ENCODE peak calls at places on chromosomes 2 and 18, in nine cellular contexts. A is neuronal stem cell; V is Ammon's horn; L is osteoblast; N is dermis microvascular lymphatic vessel endothelial cell; G is NCI-H2081; F is central memory CD4-positive, alpha-beta T cell; T is stimulated activated CD4-positive, alpha-beta T cell treated with anti-CD3 and anti-CD28 coated beads, Interleukin-2, amount 100 ng/mL, for 48 hours; M is NCI-H1105 treated with DMSO at 0.1 percent for 48 hours. C is an unnamed sample.

GRCh38 chr2:162226836-162227235 is 16.4 kb downstream of the FAP start:
- DNase-seq in N (no peak), L (no peak), V (no peak), G (no peak), F (no peak), T (no peak), M (no peak), A (no peak), C (no peak)

GRCh38 chr2:116733699-116734098 is 1080.8 kb upstream of the DDX18 start:
- DNase-seq in A (no peak), N (no peak), M (peak), G (peak), F (no peak), L (no peak), T (no peak), V (no peak), C (no peak)

GRCh38 chr2:224401641-224402342 is at the start of gene FAM124B:
- DNase-seq in V (peak), G (no peak), N (peak), A (no peak), L (no peak), T (no peak), M (no peak), F (peak), C (peak)

GRCh38 chr2:190465060-190465459 is 56.9 kb downstream of the MFSD6 start:
- DNase-seq in A (no peak), G (no peak), N (no peak), F (no peak), L (no peak), V (no peak), T (no peak), M (no peak), C (no peak)

GRCh38 chr2:223970343-223971128 is 13.3 kb downstream of the MRPL44 start:
- DNase-seq in L (peak), M (peak), A (peak), T (peak), G (peak), V (peak), N (peak), F (peak), C (peak)

GRCh38 chr2:203361922-203362321 is 33.7 kb downstream of the ABI2 start:
- DNase-seq in F (no peak), T (no peak), N (no peak), A (no peak), M (no peak), V (peak), G (no peak), L (peak), C (no peak)

GRCh38 chr2:138919336-138919735 is 139.1 kb upstream of the NXPH2 start:
- DNase-seq in T (no peak), L (no peak), N (no peak), G (no peak), V (no peak), M (no peak), F (no peak), A (no peak), C (peak)

GRCh38 chr2:121241466-121241865 is 43.5 kb downstream of the TFCP2L1 start:
- DNase-seq in G (no peak), A (no peak), N (no peak), L (no peak), M (no peak), V (no peak), T (no peak), F (no peak), C (no peak)

GRCh38 chr2:29000481-29000880 is 19.4 kb downstream of the TOGARAM2 start:
- DNase-seq in F (peak), T (no peak), M (no peak), A (no peak), V (peak), L (peak), N (no peak), G (no peak), C (no peak)

GRCh38 chr2:192151848-192152247 is 42.9 kb downstream of the TMEFF2 start:
- DNase-seq in V (no peak), N (no peak), G (peak), M (peak), A (no peak), F (no peak), T (no peak), L (peak), C (no peak)

GRCh38 chr2:179486969-179487752 is 222.5 kb upstream of the SESTD1 start:
- DNase-seq in G (peak), L (no peak), A (no peak), T (no peak), V (no peak), F (no peak), M (peak), N (no peak), C (no peak)

GRCh38 chr2:208254118-208254870 is 577 bp downstream of the IDH1 start:
- DNase-seq in T (peak), L (peak), F (peak), M (peak), N (peak), G (peak), V (peak), A (peak), C (peak)

GRCh38 chr18:73908323-73908722 is 239.3 kb downstream of the FBXO15 start:
- DNase-seq in G (no peak), M (no peak), L (no peak), V (no peak), F (no peak), A (peak), N (no peak), T (no peak), C (peak)

GRCh38 chr2:34567128-34567527 is 968.0 kb upstream of the FAM98A start:
- DNase-seq in V (no peak), N (no peak), T (no peak), F (no peak), L (no peak), G (no peak), A (no peak), M (no peak), C (no peak)

GRCh38 chr2:23584054-23584745 is 199.2 kb downstream of the KLHL29 start:
- DNase-seq in M (peak), G (peak), A (no peak), L (peak), N (no peak), V (no peak), F (no peak), T (no peak), C (peak)

GRCh38 chr2:99156901-99157300 is 2.1 kb downstream of the LIPT1 start:
- DNase-seq in M (no peak), F (no peak), V (no peak), N (no peak), G (no peak), L (no peak), A (no peak), T (no peak), C (no peak)

GRCh38 chr2:106098081-106098480 is 96.0 kb downstream of the UXS1 start:
- DNase-seq in M (no peak), N (no peak), T (no peak), G (no peak), A (no peak), F (no peak), L (peak), V (no peak), C (peak)

GRCh38 chr2:148021059-148021985 is at the start of gene MBD5:
- DNase-seq in G (peak), M (peak), T (peak), F (no peak), V (peak), L (no peak), A (no peak), N (no peak), C (peak)

GRCh38 chr2:128413014-128413717 is 94.5 kb upstream of the HS6ST1 start:
- DNase-seq in L (no peak), G (no peak), A (no peak), M (no peak), N (no peak), V (no peak), T (no peak), F (no peak), C (no peak)

GRCh38 chr2:239805043-239805329 is 220.2 kb downstream of the NDUFA10 start:
- DNase-seq in F (no peak), L (no peak), M (no peak), A (no peak), V (no peak), T (no peak), G (no peak), N (no peak), C (no peak)

GRCh38 chr2:178105566-178105965 is 6.7 kb upstream of the RBM45 start:
- DNase-seq in V (no peak), N (no peak), T (no peak), G (peak), M (peak), L (peak), F (no peak), A (no peak), C (no peak)

GRCh38 chr18:46424898-46425297 is 232.1 kb downstream of the LOXHD1 start:
- DNase-seq in A (peak), V (no peak), M (peak), N (no peak), L (no peak), T (no peak), F (no peak), G (no peak), C (peak)

GRCh38 chr18:71583291-71583690 is 960.9 kb downstream of the CBLN2 start:
- DNase-seq in N (no peak), M (no peak), F (no peak), T (no peak), G (no peak), L (no peak), A (no peak), V (no peak), C (no peak)

GRCh38 chr2:124911560-124911959 is 886.5 kb downstream of the CNTNAP5 start:
- DNase-seq in N (no peak), T (no peak), F (no peak), V (peak), L (no peak), M (no peak), G (no peak), A (no peak), C (peak)

GRCh38 chr2:128638741-128639477 is 320.2 kb upstream of the HS6ST1 start:
- DNase-seq in N (no peak), F (no peak), L (no peak), A (peak), T (no peak), M (no peak), V (peak), G (peak), C (peak)

GRCh38 chr2:232485757-232486557 is 1.7 kb downstream of the ECEL1 start:
- DNase-seq in V (no peak), N (no peak), M (no peak), L (peak), A (no peak), G (no peak), F (no peak), T (no peak), C (peak)